ENCODE peak calls at places on chromosomes 16 and 17, in eight cellular contexts. S is AG08395; V is activated T-cell treated with anti-CD3 and anti-CD28 coated beads for 24 hours; D is NCI-H1417; L is CD8-positive, alpha-beta T cell; K is retina; M is stimulated activated naive CD4-positive, alpha-beta T cell; Q is NCI-H1105 treated with DMSO at 0.1 percent for 48 hours. N is an unnamed sample.

GRCh38 chr17:83103200-83103937 is 24.0 kb downstream of the METRNL start:
- DNase-seq in M (no peak), Q (peak), K (no peak), V (no peak), L (no peak), D (peak), S (no peak), N (no peak)

GRCh38 chr16:90047714-90048346 is 28.6 kb upstream of the DBNDD1 start:
- DNase-seq in D (no peak), K (no peak), S (peak), L (no peak), Q (no peak), M (no peak), V (no peak), N (no peak)

GRCh38 chr17:82330322-82331239 is 3.0 kb downstream of the SECTM1 start:
- DNase-seq in Q (peak), M (no peak), L (no peak), K (peak), V (no peak), D (peak), S (peak), N (no peak)

GRCh38 chr17:7391307-7391706 is 3.0 kb downstream of the PLSCR3 start:
- DNase-seq in K (no peak), S (no peak), M (no peak), Q (no peak), L (no peak), V (no peak), D (no peak), N (no peak)

GRCh38 chr17:39461911-39462641 is 790 bp downstream of the CDK12 start:
- DNase-seq in V (no peak), S (peak), Q (no peak), K (peak), M (no peak), D (no peak), L (peak), N (no peak)

GRCh38 chr16:58727796-58728568 is 6.1 kb downstream of the GOT2 start:
- DNase-seq in V (no peak), Q (no peak), M (no peak), D (no peak), S (no peak), L (no peak), K (no peak), N (no peak)

GRCh38 chr16:82625066-82625968 is 1.5 kb upstream of the CDH13 start:
- DNase-seq in Q (no peak), D (no peak), K (no peak), L (no peak), M (no peak), V (no peak), S (no peak), N (no peak)

GRCh38 chr16:73036074-73036826 is 11.7 kb downstream of the ZFHX3 start:
- DNase-seq in L (no peak), V (no peak), Q (no peak), D (no peak), K (peak), S (no peak), M (no peak), N (peak)

GRCh38 chr17:41824086-41824485 is 11.3 kb downstream of the FKBP10 start:
- DNase-seq in Q (no peak), K (no peak), V (no peak), D (no peak), M (no peak), L (no peak), S (peak), N (no peak)

GRCh38 chr17:82490512-82491195 is 28.9 kb upstream of the FOXK2 start:
- DNase-seq in Q (no peak), K (peak), V (no peak), S (no peak), M (no peak), L (no peak), D (peak), N (no peak)

GRCh38 chr17:44988256-44988942 is 20.3 kb upstream of the C1QL1 start:
- DNase-seq in D (no peak), Q (no peak), K (peak), S (no peak), V (no peak), L (no peak), M (no peak), N (no peak)

GRCh38 chr16:67150058-67150832 is 553 bp downstream of the B3GNT9 start:
- DNase-seq in Q (peak), K (peak), M (no peak), L (no peak), S (peak), D (peak), V (peak), N (no peak)

GRCh38 chr17:75587718-75588545 is at the start of gene MYO15B:
- DNase-seq in K (peak), S (no peak), L (peak), Q (peak), D (no peak), M (peak), V (peak), N (peak)

GRCh38 chr17:78976907-78977680 is 2.6 kb downstream of the LGALS3BP start:
- DNase-seq in V (no peak), M (no peak), S (no peak), D (no peak), K (no peak), Q (no peak), L (no peak), N (no peak)

GRCh38 chr16:88855176-88855575 is 1.6 kb downstream of the GALNS start:
- DNase-seq in L (no peak), K (no peak), D (no peak), S (no peak), Q (no peak), V (no peak), M (no peak), N (no peak)

GRCh38 chr17:76867578-76868175 is 527 bp upstream of the MGAT5B start:
- DNase-seq in K (no peak), L (no peak), Q (no peak), S (no peak), V (no peak), D (no peak), M (no peak), N (no peak)